ENCODE peak calls at places on chromosomes 11 and 22, in six cellular contexts. D is fibroblast of pulmonary artery; G is fibroblast of lung; N is nucleus accumbens; Z is MG63; V is stimulated activated CD4-positive, alpha-beta T cell treated with anti-CD3 and anti-CD28 coated beads, Interleukin-15, amount 100 ng/mL, for 24 hours. E is an unnamed sample.

GRCh38 chr11:94771390-94771789 is 3.2 kb downstream of the AMOTL1 start:
- DNase-seq in N (no peak), V (no peak), G (no peak), Z (peak), D (no peak), E (no peak)

GRCh38 chr11:112298535-112298934 is 37.9 kb upstream of the PLET1 start:
- DNase-seq in N (peak), D (no peak), V (no peak), Z (peak), G (no peak), E (peak)

GRCh38 chr11:86418929-86419328 is 44.2 kb downstream of the CCDC81 start:
- DNase-seq in V (no peak), D (peak), G (peak), Z (no peak), N (no peak), E (no peak)

GRCh38 chr22:46969961-46970360 is 207.5 kb downstream of the TBC1D22A start:
- DNase-seq in V (peak), Z (no peak), G (no peak), N (no peak), D (no peak), E (no peak)

GRCh38 chr11:115699733-115700132 is 195.5 kb upstream of the CADM1 start:
- DNase-seq in V (no peak), N (peak), D (no peak), G (peak), Z (peak), E (peak)

GRCh38 chr11:82003671-82004148 is 730.0 kb downstream of the FAM181B start:
- DNase-seq in G (peak), D (no peak), Z (peak), N (no peak), V (peak), E (no peak)

GRCh38 chr11:65391007-65391406 is 4.6 kb downstream of the FRMD8 start:
- DNase-seq in N (no peak), G (peak), V (no peak), Z (no peak), D (peak), E (no peak)

GRCh38 chr11:108906329-108906728 is 241.5 kb downstream of the DDX10 start:
- DNase-seq in N (no peak), Z (no peak), V (no peak), G (peak), D (peak), E (no peak)

GRCh38 chr11:64181506-64182411 is 4.2 kb upstream of the STIP1 start:
- DNase-seq in V (peak), G (peak), D (peak), Z (peak), N (peak), E (peak)

GRCh38 chr11:134159652-134160051 is 64.1 kb downstream of the NCAPD3 start:
- DNase-seq in Z (no peak), D (no peak), V (no peak), N (no peak), G (no peak), E (no peak)

GRCh38 chr22:27531782-27532530 is 269.6 kb downstream of the MN1 start:
- DNase-seq in G (peak), N (no peak), D (peak), V (no peak), Z (no peak), E (no peak)

GRCh38 chr11:3831378-3832239 is 9.2 kb downstream of the RHOG start:
- DNase-seq in G (no peak), V (peak), N (no peak), D (no peak), Z (no peak), E (no peak)

GRCh38 chr22:43541462-43542407 is 129.9 kb downstream of the MPPED1 start:
- DNase-seq in G (no peak), V (no peak), D (no peak), Z (no peak), N (no peak), E (no peak)

GRCh38 chr11:75571625-75572024 is 9.6 kb downstream of the SERPINH1 start:
- DNase-seq in N (no peak), G (no peak), V (no peak), Z (no peak), D (no peak), E (no peak)

GRCh38 chr11:69521461-69521860 is 40.0 kb downstream of the LINC01488 start:
- DNase-seq in Z (no peak), N (no peak), V (no peak), D (no peak), G (no peak), E (no peak)

GRCh38 chr11:15819679-15820286 is 536.6 kb downstream of the SOX6 start:
- DNase-seq in Z (peak), V (peak), N (peak), D (peak), G (peak), E (peak)

GRCh38 chr11:72353861-72354260 is 80.5 kb downstream of the CLPB start:
- DNase-seq in D (peak), V (no peak), N (no peak), G (peak), Z (peak), E (no peak)

GRCh38 chr11:73758451-73758850 is 2.4 kb downstream of the RAB6A start:
- DNase-seq in G (no peak), N (no peak), V (no peak), Z (no peak), D (no peak), E (no peak)

GRCh38 chr11:58561394-58562102 is 14.1 kb downstream of the LPXN start:
- DNase-seq in G (no peak), V (no peak), N (no peak), D (no peak), Z (no peak), E (peak)

GRCh38 chr11:62324738-62325556 is 12.3 kb upstream of the ASRGL1 start:
- DNase-seq in G (peak), N (no peak), D (peak), Z (peak), V (peak), E (peak)

GRCh38 chr11:73298233-73298632 is 9.8 kb upstream of the ARHGEF17 start:
- DNase-seq in Z (no peak), N (no peak), G (no peak), D (no peak), V (no peak), E (no peak)

GRCh38 chr22:29096736-29097669 is 24.2 kb downstream of the KREMEN1 start:
- DNase-seq in V (no peak), D (no peak), N (no peak), G (peak), Z (no peak), E (peak)

GRCh38 chr11:65588199-65589054 is 7.2 kb downstream of the KCNK7 start:
- DNase-seq in N (peak), G (peak), Z (no peak), D (peak), V (peak), E (no peak)

GRCh38 chr11:115005663-115006062 is 327.3 kb downstream of the NXPE2 start:
- DNase-seq in G (no peak), N (no peak), V (no peak), D (no peak), Z (no peak), E (no peak)

GRCh38 chr11:128437137-128437536 is 150.2 kb downstream of the ETS1 start:
- DNase-seq in D (peak), V (no peak), Z (no peak), G (peak), N (no peak), E (no peak)

GRCh38 chr11:57539342-57539741 is 1.9 kb downstream of the SMTNL1 start:
- DNase-seq in V (no peak), Z (no peak), G (no peak), N (no peak), D (no peak), E (no peak)

GRCh38 chr11:74069146-74070046 is 60.5 kb upstream of the UCP3 start:
- DNase-seq in D (no peak), V (no peak), G (no peak), Z (no peak), N (no peak), E (no peak)

GRCh38 chr11:17014774-17015638 is 792 bp upstream of the PLEKHA7 start:
- DNase-seq in D (peak), V (peak), Z (peak), N (no peak), G (peak), E (peak)

GRCh38 chr22:29344137-29344536 is 28.6 kb upstream of the RASL10A start:
- DNase-seq in Z (peak), N (peak), V (no peak), G (peak), D (peak), E (peak)

GRCh38 chr11:2509481-2510001 is 64.7 kb downstream of the KCNQ1 start:
- DNase-seq in D (no peak), V (no peak), G (no peak), N (no peak), Z (no peak), E (no peak)

E was measured in midbrain.